ENCODE peak calls at places on chromosomes 4 and X, in four cellular contexts. E, F, J and L are unnamed samples.

GRCh38 chrX:125202486-125203378 is 116.9 kb upstream of the TEX13C start:
- DNase-seq in F (no peak), J (no peak), E (no peak), L (no peak)

GRCh38 chrX:31280580-31280979 is 208.7 kb upstream of the FTHL17 start:
- DNase-seq in E (no peak), J (no peak), F (no peak), L (no peak)

GRCh38 chr4:7132249-7132648 is 60.1 kb upstream of the SORCS2 start:
- DNase-seq in F (no peak), J (no peak), E (no peak), L (no peak)

GRCh38 chr4:98027827-98028226 is 115.4 kb downstream of the STPG2 start:
- DNase-seq in F (peak), E (no peak), J (no peak), L (no peak)

GRCh38 chr4:37715889-37716402 is 29.8 kb upstream of the RELL1 start:
- DNase-seq in E (no peak), F (no peak), J (no peak), L (no peak)

GRCh38 chr4:119690871-119691270 is 62.3 kb upstream of the PDE5A start:
- DNase-seq in F (no peak), E (no peak), J (no peak), L (no peak)

GRCh38 chr4:153788419-153789276 is at the start of gene SFRP2:
- DNase-seq in F (no peak), J (no peak), E (no peak), L (no peak)

GRCh38 chrX:9865804-9866471 is 79.7 kb downstream of the SHROOM2 start:
- DNase-seq in F (no peak), J (no peak), E (peak), L (no peak)

GRCh38 chr4:127400736-127401346 is 231.9 kb upstream of the INTU start:
- DNase-seq in F (peak), J (no peak), E (peak), L (no peak)

GRCh38 chr4:105714071-105714521 is 5.5 kb downstream of the GSTCD start:
- DNase-seq in J (no peak), F (no peak), E (no peak), L (no peak)

GRCh38 chrX:16839852-16840460 is 30.2 kb downstream of the RBBP7 start:
- DNase-seq in F (no peak), E (peak), J (no peak), L (no peak)

GRCh38 chrX:16839224-16839851 is 30.8 kb downstream of the RBBP7 start:
- DNase-seq in F (no peak), E (no peak), J (no peak), L (no peak)

GRCh38 chrX:16834811-16835210 is 35.4 kb downstream of the RBBP7 start:
- DNase-seq in E (no peak), J (no peak), F (no peak), L (no peak)

GRCh38 chrX:16836371-16836770 is 33.8 kb downstream of the RBBP7 start:
- DNase-seq in E (peak), F (no peak), J (no peak), L (no peak)

DNA sequence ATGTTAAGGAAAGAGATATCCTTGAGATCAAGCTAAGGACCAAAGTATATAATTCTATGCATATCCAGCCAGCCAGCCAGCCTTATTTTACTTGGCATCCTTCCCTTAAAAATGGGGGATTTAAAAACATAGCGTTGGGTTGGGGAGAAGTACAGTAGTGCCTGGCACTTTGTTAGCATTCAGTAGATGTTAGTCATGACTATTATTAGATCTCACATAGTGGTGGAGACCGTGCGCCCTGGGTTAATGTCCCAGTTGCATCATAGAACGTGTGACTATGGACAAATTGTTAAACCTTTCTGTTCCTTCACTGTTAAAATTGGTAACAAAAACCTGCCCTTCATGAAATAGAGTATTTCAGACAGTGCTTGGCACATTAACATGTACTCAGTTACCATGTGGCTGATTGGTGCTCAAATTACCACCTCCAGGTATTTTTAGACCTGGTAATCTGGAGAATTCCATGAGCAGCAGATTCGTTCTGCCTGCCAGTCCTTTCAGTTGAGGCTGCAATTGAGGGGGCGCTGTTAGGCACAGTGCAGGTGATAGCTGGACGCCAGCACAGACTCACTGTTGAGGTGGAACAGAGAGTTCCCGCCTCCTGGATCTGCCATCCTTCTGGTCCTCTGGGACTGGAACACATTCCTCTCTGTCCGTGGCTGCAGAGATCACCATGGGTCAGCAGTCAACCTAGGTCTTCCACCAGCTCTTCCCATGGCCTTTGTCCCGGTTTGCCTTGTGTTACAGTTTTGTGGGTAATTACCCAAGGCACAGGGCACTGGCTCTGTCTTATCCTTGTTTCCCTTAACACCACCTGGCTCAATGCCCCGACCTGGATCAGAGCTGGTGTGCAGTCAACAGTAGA is 31.7 kb downstream of the RBBP7 start:
- DNase-seq in E (no peak), J (no peak), F (peak), L (no peak)
- TF ChIP-seq CTCF in E (no peak), J (no peak), F (peak), L (no peak)

DNA sequence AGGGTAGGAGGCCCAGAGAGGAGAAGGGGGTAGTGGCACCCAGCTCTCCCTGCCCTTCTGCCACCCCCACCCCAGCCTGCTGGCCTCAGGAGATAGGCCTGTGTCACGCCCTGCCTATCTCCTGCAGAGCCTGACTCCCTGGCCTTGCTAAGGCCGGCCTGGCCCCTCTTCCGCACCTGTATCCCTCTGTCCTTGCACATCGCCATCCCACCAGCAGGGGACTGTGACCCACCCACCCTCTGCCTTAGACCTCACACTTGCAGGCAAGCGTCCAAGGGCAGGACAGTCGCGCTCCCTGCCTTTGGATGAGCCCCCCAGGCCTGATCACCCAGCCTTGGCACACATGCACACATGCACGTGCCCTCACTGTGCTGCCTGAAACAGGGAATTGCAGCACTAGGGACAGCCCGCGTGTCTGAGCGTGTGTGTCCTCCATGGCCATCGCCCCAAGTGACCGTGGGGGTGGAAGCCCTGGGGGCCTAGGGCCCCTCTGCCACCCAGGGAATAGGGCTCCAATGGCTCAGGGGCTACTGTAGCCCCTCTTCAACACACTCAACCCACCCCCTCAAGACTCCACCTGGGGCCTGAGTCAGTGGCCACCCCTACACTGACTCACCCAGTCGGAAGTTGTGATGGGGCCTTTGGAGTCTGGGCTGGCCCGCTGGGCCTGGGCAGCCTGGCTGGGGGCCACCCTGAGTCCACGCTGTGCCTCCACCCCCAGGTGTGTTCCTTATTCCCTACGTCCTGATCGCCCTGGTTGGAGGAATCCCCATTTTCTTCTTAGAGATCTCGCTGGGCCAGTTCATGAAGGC is 2.1 kb downstream of the SLC6A8 start:
- DNase-seq in F (no peak), E (no peak), J (no peak), L (no peak)
- TF ChIP-seq CTCF in F (peak), E (no peak), J (no peak), L (no peak)

DNA sequence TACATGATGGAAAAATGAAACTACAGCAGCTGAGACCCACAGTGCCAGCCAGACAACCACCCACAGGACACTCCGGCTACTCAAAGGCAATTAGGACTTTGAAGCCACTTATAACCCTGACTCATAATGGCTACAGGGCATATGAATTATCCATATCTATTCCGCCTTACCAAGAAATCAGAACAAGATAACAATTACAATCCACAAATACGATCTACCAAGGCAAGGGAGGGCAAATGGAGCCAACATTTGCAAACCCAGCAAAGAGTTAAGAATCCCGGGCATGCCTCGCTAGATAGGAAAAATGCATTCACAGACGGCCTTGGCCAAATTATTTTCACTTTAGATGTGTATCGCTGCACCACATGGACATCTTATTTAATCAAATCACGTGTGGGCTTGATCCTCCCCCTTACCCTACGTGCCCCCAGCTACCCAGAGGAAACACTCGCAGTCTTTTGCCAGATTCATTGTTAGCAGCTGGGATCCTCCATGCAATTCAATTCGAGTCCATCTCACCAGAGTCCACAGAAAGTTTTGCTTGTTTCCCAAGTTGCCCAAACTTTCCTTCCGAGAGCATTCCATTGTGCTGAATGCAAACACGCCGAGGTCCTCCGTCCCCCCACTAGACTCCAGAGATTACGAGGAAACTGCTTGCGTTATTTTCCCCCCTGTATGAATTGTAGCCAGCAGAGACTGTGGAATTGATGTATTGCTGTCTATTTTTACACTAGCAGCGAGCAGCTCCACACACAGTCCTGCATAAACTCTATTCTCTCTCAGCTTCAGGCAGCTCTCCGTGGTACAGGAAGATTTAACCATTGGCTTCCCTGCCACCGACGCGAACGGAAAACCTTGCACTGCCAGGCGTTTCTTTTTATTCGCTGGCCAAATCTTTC is 1.2 kb downstream of the PPARGC1A start:
- DNase-seq in E (peak), F (no peak), J (no peak), L (no peak)
- TF ChIP-seq CTCF in E (no peak), F (no peak), J (no peak), L (no peak)

DNA sequence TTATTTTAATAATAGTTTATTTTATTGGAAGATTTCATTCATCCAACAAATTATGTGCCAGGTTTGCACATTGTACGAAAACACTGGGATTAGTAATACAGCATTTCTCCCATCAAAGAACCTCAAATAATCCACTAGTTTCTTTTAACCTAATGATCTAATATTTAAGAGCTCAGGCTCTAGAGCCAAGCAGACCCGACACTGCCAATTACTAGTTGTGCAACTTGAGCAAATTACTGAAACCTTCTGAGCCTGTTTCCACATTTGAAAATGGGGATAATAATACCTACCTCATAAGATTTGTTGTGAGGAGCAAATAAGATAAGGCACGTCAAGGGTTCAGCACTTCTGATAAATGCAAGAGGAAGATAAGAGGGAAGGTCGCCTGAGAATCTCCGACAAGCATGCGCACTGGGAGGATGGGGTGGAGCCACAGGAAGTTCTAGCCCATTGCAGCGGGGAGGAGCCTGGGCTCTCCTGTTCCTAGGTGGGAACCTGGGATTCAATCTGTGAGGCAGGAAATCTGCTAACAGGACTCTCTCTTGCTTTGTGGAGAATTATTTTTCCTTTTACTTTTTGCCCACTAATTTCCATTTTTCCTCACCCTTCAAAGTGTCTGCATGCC is 141.5 kb upstream of the SMAD1 start:
- DNase-seq in J (no peak), F (no peak), E (peak), L (no peak)
- TF ChIP-seq CTCF in J (no peak), F (no peak), E (no peak), L (no peak)

GRCh38 chr4:107453987-107454386 is 266.0 kb downstream of the PAPSS1 start:
- DNase-seq in F (no peak), J (no peak), E (no peak), L (no peak)

GRCh38 chr4:107449611-107450369 is 270.2 kb downstream of the PAPSS1 start:
- DNase-seq in J (no peak), F (no peak), E (no peak), L (no peak)

GRCh38 chr4:107452717-107453116 is 267.3 kb downstream of the PAPSS1 start:
- DNase-seq in J (no peak), E (no peak), F (no peak), L (no peak)

GRCh38 chr4:107453231-107453630 is 266.8 kb downstream of the PAPSS1 start:
- DNase-seq in E (no peak), J (no peak), F (no peak), L (no peak)
- TF ChIP-seq CTCF in E (no peak), J (no peak), F (no peak), L (no peak)

DNA sequence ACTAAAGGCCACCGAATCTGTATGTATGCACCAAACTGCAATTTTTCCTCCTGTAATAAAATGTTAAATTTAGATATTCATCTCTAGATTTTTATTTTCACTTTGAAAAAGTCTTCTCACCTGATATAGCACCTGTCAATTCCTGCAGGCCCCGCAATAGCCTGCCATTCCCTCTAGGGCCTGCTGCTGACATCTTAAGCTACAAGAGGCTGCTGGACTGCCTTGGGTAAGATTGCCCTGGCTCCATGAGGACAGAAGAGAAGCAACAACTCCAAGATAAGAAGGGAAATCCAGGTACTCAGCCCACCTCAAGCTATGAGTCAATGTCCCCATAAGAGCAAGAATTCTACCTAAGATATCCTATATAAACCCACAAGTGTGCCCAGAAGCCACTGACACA is 230.2 kb upstream of the AGTR2 start:
- DNase-seq in E (no peak), F (no peak), J (no peak), L (no peak)
- TF ChIP-seq CTCF in E (no peak), F (no peak), J (no peak), L (no peak)

GRCh38 chrX:110851780-110852179 is 56.2 kb upstream of the CHRDL1 start:
- DNase-seq in J (no peak), F (no peak), E (no peak), L (no peak)

GRCh38 chrX:110853610-110854009 is 58.0 kb upstream of the CHRDL1 start:
- DNase-seq in J (no peak), E (no peak), F (no peak), L (no peak)

GRCh38 chrX:110847334-110847733 is 51.7 kb upstream of the CHRDL1 start:
- DNase-seq in E (no peak), F (no peak), J (no peak), L (no peak)

DNA sequence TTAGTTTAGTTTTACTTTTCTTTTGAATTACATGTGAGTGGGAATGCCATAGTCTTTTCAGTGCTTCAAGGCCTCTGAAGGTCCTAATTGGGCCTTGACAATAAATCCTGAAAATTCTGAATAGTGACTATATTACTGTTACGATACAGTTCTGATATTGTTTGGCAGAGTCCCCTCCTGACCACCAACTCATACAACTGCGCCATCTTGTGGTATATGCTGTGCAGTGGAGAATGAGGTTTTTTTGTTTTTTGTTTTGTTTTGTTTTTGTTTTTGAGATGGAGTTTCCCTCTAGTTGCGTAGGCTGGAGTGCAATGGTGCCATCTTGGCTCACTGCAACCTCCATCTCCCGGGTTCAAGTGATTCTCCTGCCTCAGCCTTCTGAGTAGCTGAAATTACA is 56.6 kb upstream of the CHRDL1 start:
- DNase-seq in J (no peak), F (no peak), E (no peak), L (no peak)
- TF ChIP-seq CTCF in J (peak), F (peak), E (peak), L (no peak)